ENCODE peak calls at places on chromosomes 6 and 20, in ten cellular contexts. F is NCI-H226; E is HEK293T; X is MCF 10A; M is RWPE2; O is NCI-H1092 treated with DMSO at 0.1 percent for 48 hours; S is naive thymus-derived CD8-positive, alpha-beta T cell; P is breast epithelium; G is fibroblast of the conjunctiva; I is activated T-cell treated with anti-CD3 and anti-CD28 coated beads for 24 hours. V is an unnamed sample.

GRCh38 chr20:54475334-54476287 is at the start of gene DOK5:
- DNase-seq in S (no peak), X (no peak), O (peak), F (peak), M (no peak), P (no peak), I (no peak), E (peak), G (peak), V (no peak)

GRCh38 chr20:22217712-22218352 is 366.5 kb downstream of the FOXA2 start:
- DNase-seq in G (no peak), I (no peak), O (no peak), E (no peak), X (no peak), M (no peak), F (no peak), S (no peak), P (no peak), V (no peak)

GRCh38 chr6:2977799-2978558 is 6.6 kb upstream of the SERPINB6 start:
- DNase-seq in F (no peak), M (no peak), X (no peak), S (no peak), G (no peak), O (no peak), I (no peak), E (no peak), P (peak), V (no peak)

GRCh38 chr20:43458422-43458924 is 777 bp downstream of the SRSF6 start:
- DNase-seq in S (peak), E (no peak), G (no peak), O (no peak), P (no peak), X (no peak), M (no peak), F (no peak), I (no peak), V (peak)

GRCh38 chr6:122491915-122492537 is 20.4 kb upstream of the SERINC1 start:
- DNase-seq in M (no peak), X (peak), E (peak), P (peak), G (peak), F (peak), S (peak), O (peak), I (peak), V (peak)

GRCh38 chr6:107435798-107436197 is 23.6 kb downstream of the PDSS2 start:
- DNase-seq in O (no peak), X (no peak), G (no peak), I (no peak), P (no peak), S (no peak), F (no peak), M (no peak), E (no peak), V (no peak)

GRCh38 chr6:31620586-31621319 is at the start of gene PRRC2A:
- DNase-seq in E (peak), G (peak), O (peak), X (no peak), F (peak), I (no peak), P (peak), M (peak), S (no peak), V (no peak)

GRCh38 chr20:32709528-32710121 is 33.6 kb downstream of the COMMD7 start:
- DNase-seq in X (no peak), O (no peak), E (peak), I (no peak), M (no peak), G (no peak), P (no peak), F (peak), S (no peak), V (no peak)

GRCh38 chr6:19731286-19731685 is 105.9 kb upstream of the ID4 start:
- DNase-seq in P (no peak), F (peak), I (no peak), X (peak), G (peak), M (peak), O (no peak), E (no peak), S (no peak), V (no peak)

GRCh38 chr20:43843096-43843964 is 71.3 kb upstream of the TOX2 start:
- DNase-seq in I (no peak), X (peak), S (no peak), G (peak), E (no peak), M (peak), O (no peak), P (no peak), F (peak), V (no peak)

GRCh38 chr20:23049933-23050838 is 714 bp upstream of the THBD start:
- DNase-seq in M (no peak), O (peak), F (peak), S (no peak), E (peak), I (no peak), P (no peak), X (peak), G (no peak), V (no peak)

GRCh38 chr6:150711584-150712501 is 112.2 kb downstream of the PLEKHG1 start:
- DNase-seq in G (no peak), E (no peak), F (no peak), O (no peak), I (no peak), S (no peak), M (no peak), P (no peak), X (peak), V (no peak)

GRCh38 chr6:150373260-150373701 is 4.5 kb downstream of the IYD start:
- DNase-seq in X (peak), S (no peak), O (no peak), M (no peak), P (no peak), E (no peak), F (no peak), I (no peak), G (peak), V (no peak)

GRCh38 chr6:89483111-89483720 is 50.3 kb downstream of the ANKRD6 start:
- DNase-seq in P (no peak), M (no peak), E (no peak), I (no peak), G (no peak), X (no peak), F (no peak), O (peak), S (no peak), V (no peak)

GRCh38 chr20:32779500-32780215 is 17.5 kb downstream of the DNMT3B start:
- DNase-seq in F (no peak), I (no peak), S (no peak), O (no peak), P (no peak), G (no peak), M (no peak), X (no peak), E (no peak), V (no peak)

GRCh38 chr20:6007529-6008103 is 46.2 kb downstream of the LRRN4 start:
- DNase-seq in F (no peak), E (no peak), I (no peak), S (no peak), P (no peak), M (no peak), X (peak), G (no peak), O (no peak), V (no peak)

V was measured in CD4-positive, CD25-positive, alpha-beta regulatory T cell.